ENCODE peak calls at places on chromosomes 11 and 22, in seven cellular contexts. K is stomach, R is prostate gland, Z is sigmoid colon, I is GM12891, V is Panc1, T is HCT116. B is an unnamed sample.

GRCh38 chr11:57288771-57289579 is 35.8 kb downstream of the TNKS1BP1 start:
- DNase-seq in K (no peak), V (no peak), R (no peak), Z (no peak), I (no peak), T (no peak), B (no peak)

GRCh38 chr11:102230911-102231310 is 86.4 kb upstream of the BIRC3 start:
- DNase-seq in R (no peak), I (no peak), Z (no peak), V (no peak), T (no peak), K (no peak), B (no peak)

GRCh38 chr11:74371269-74372039 is 26.8 kb downstream of the PGM2L1 start:
- DNase-seq in I (no peak), T (no peak), K (no peak), V (no peak), R (no peak), Z (no peak), B (no peak)

GRCh38 chr22:41401781-41402648 is 20.3 kb downstream of the TEF start:
- DNase-seq in Z (peak), K (peak), I (no peak), T (no peak), R (peak), V (no peak), B (no peak)

GRCh38 chr22:43238526-43239006 is 51.6 kb upstream of the TTLL12 start:
- DNase-seq in K (no peak), Z (no peak), V (no peak), I (no peak), T (no peak), R (no peak), B (no peak)

GRCh38 chr11:114027941-114028340 is 31.6 kb upstream of the ZBTB16 start:
- DNase-seq in K (no peak), R (no peak), T (no peak), I (no peak), V (no peak), Z (no peak), B (no peak)

GRCh38 chr11:40029406-40029805 is 1430.0 kb downstream of the LRRC4C start:
- DNase-seq in R (no peak), V (no peak), T (no peak), Z (no peak), I (no peak), K (peak), B (no peak)

GRCh38 chr11:108973402-108974119 is 308.7 kb downstream of the DDX10 start:
- DNase-seq in Z (no peak), R (no peak), K (no peak), V (peak), I (no peak), T (no peak), B (no peak)

GRCh38 chr11:134418119-134418840 is 6.2 kb upstream of the B3GAT1 start:
- DNase-seq in V (no peak), K (no peak), R (no peak), T (no peak), I (no peak), Z (no peak), B (no peak)

GRCh38 chr11:20647976-20648565 is 21.3 kb upstream of the NELL1 start:
- DNase-seq in I (peak), Z (no peak), K (peak), T (peak), R (peak), V (peak), B (no peak)

GRCh38 chr22:28882545-28882877 is 861 bp upstream of the ZNRF3 start:
- DNase-seq in Z (peak), I (no peak), K (no peak), R (no peak), V (no peak), T (peak), B (no peak)

GRCh38 chr11:33753304-33753703 is 17.1 kb upstream of the CD59 start:
- DNase-seq in V (no peak), T (no peak), I (no peak), K (no peak), Z (no peak), R (no peak), B (no peak)

GRCh38 chr22:28112548-28113043 is 193.5 kb upstream of the PITPNB start:
- DNase-seq in Z (peak), K (no peak), V (no peak), I (no peak), T (peak), R (no peak), B (peak)

GRCh38 chr11:33505140-33505539 is 195.5 kb downstream of the C11orf91 start:
- DNase-seq in K (no peak), T (no peak), Z (no peak), R (no peak), V (no peak), I (no peak), B (no peak)

GRCh38 chr11:58011771-58012170 is 11.9 kb upstream of the OR9Q1 start:
- DNase-seq in I (no peak), R (no peak), T (no peak), K (no peak), V (no peak), Z (peak), B (no peak)

GRCh38 chr11:109892321-109892794 is 200.8 kb upstream of the ZC3H12C start:
- DNase-seq in K (no peak), V (no peak), R (no peak), Z (no peak), T (no peak), I (no peak), B (no peak)

GRCh38 chr22:47967841-47968240 is 1205.4 kb downstream of the TBC1D22A start:
- DNase-seq in I (no peak), T (no peak), R (no peak), K (no peak), Z (no peak), V (no peak), B (no peak)

GRCh38 chr11:103581680-103582265 is 454.7 kb upstream of the DDI1 start:
- DNase-seq in T (no peak), I (no peak), R (no peak), Z (no peak), V (no peak), K (no peak), B (no peak)

GRCh38 chr22:26586556-26587325 is 3.2 kb downstream of the TPST2 start:
- DNase-seq in I (no peak), T (no peak), R (no peak), V (no peak), Z (peak), K (no peak), B (no peak)

GRCh38 chr11:22197139-22197893 is 4.4 kb downstream of the ANO5 start:
- DNase-seq in V (no peak), K (no peak), T (no peak), I (no peak), Z (no peak), R (no peak), B (no peak)

GRCh38 chr11:57647368-57647767 is 2.3 kb downstream of the YPEL4 start:
- DNase-seq in R (no peak), T (no peak), I (no peak), V (no peak), K (no peak), Z (no peak), B (no peak)

GRCh38 chr11:70456921-70457532 is 58.7 kb downstream of the CTTN start:
- DNase-seq in Z (no peak), R (no peak), K (no peak), V (no peak), T (no peak), I (no peak), B (no peak)

GRCh38 chr22:30150212-30150611 is 69.9 kb downstream of the HORMAD2 start:
- DNase-seq in I (no peak), V (no peak), R (no peak), Z (no peak), K (no peak), T (no peak), B (no peak)

GRCh38 chr22:22392131-22392530 is 116.4 kb downstream of the ZNF280B start:
- DNase-seq in R (no peak), I (no peak), T (no peak), K (no peak), Z (no peak), V (no peak), B (no peak)

GRCh38 chr11:10436224-10436623 is 18.8 kb upstream of the AMPD3 start:
- DNase-seq in V (no peak), T (no peak), R (no peak), Z (no peak), I (no peak), K (no peak), B (no peak)

GRCh38 chr11:128473631-128474030 is 113.7 kb downstream of the ETS1 start:
- DNase-seq in T (no peak), I (no peak), V (no peak), K (no peak), R (no peak), Z (no peak), B (no peak)

GRCh38 chr11:68106165-68106940 is 14.8 kb downstream of the CHKA start:
- DNase-seq in V (no peak), T (no peak), Z (peak), I (no peak), K (peak), R (no peak), B (no peak)

GRCh38 chr11:936199-936598 is 10.5 kb downstream of the AP2A2 start:
- DNase-seq in V (no peak), T (no peak), R (no peak), K (no peak), I (no peak), Z (no peak), B (no peak)

GRCh38 chr22:32926600-32926999 is 125.1 kb downstream of the TIMP3 start:
- DNase-seq in K (no peak), Z (no peak), V (no peak), I (no peak), R (no peak), T (peak), B (no peak)

GRCh38 chr22:23373601-23374000 is 193.3 kb downstream of the BCR start:
- DNase-seq in I (no peak), T (no peak), Z (no peak), K (no peak), R (no peak), V (no peak), B (no peak)

GRCh38 chr22:45707605-45708004 is 36.0 kb downstream of the ATXN10 start:
- DNase-seq in R (no peak), Z (no peak), I (no peak), T (no peak), V (no peak), K (no peak), B (no peak)

GRCh38 chr22:45708145-45708544 is 36.5 kb downstream of the ATXN10 start:
- DNase-seq in V (no peak), K (no peak), I (no peak), Z (no peak), T (no peak), R (no peak), B (no peak)

GRCh38 chr22:45709004-45709739 is 37.5 kb downstream of the ATXN10 start:
- DNase-seq in I (no peak), V (no peak), Z (no peak), T (no peak), R (no peak), K (no peak), B (no peak)

GRCh38 chr22:45710469-45710868 is 38.8 kb downstream of the ATXN10 start:
- DNase-seq in Z (no peak), I (no peak), V (no peak), K (no peak), R (no peak), T (no peak), B (no peak)

GRCh38 chr22:45709866-45710265 is 38.2 kb downstream of the ATXN10 start:
- DNase-seq in I (no peak), K (no peak), V (no peak), Z (no peak), T (no peak), R (no peak), B (no peak)
- TF ChIP-seq POLR2AphosphoS5 in I (no peak), K (no peak), V (no peak), Z (no peak), T (no peak), R (no peak), B (no peak)

DNA sequence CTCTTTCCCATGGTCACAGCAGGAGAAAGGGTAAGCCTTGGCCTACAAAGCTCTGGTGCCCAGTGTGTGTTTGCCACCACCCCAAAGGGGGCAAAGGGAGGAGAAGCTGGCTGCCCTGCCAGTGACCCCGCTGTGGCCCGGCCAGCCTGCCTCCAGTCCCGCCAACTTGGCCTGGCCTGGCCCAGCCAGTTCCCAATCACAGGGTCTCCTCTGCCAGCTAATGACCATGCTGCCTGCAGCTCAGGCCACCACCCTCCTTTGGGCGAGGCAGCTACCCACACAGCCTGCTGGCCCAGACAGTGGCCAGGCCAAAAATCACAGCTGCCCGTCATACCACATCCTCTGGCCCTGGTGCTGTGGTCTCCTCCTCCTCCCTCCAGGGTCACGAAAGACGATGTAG is 5.1 kb downstream of the GDPD5 start:
- DNase-seq in T (no peak), R (no peak), I (no peak), K (no peak), V (no peak), Z (no peak), B (no peak)
- TF ChIP-seq POLR2AphosphoS5 in T (no peak), R (no peak), I (no peak), K (no peak), V (no peak), Z (no peak), B (no peak)

GRCh38 chr11:72624496-72625201 is 49.6 kb downstream of the PDE2A start:
- DNase-seq in R (no peak), Z (peak), V (no peak), I (no peak), K (no peak), T (no peak), B (no peak)
- TF ChIP-seq POLR2AphosphoS5 in R (no peak), Z (no peak), V (no peak), I (no peak), K (no peak), T (no peak), B (no peak)

DNA sequence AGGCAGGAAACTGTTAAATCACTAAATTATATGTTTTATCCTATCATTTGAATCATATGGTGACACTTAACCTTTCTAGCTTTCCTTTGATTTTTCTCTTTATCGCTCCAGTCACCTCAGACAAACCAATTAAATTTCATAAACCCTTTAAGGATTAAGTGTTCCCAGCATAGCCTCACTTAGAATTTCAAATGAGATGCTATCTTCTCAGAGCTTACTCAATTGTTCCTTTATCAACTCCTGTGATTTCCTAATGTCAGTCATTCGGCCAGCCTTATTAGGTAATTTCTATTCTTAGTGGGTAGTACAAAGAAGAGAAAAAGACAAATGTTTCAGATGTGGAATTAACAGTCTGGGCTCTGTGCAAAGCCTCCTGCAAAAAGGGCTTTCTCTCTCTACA is 77.1 kb upstream of the CCDC90B start:
- DNase-seq in Z (no peak), T (no peak), V (no peak), K (no peak), R (no peak), I (no peak), B (no peak)
- TF ChIP-seq POLR2AphosphoS5 in Z (no peak), T (no peak), V (no peak), K (no peak), R (no peak), I (no peak), B (no peak)

DNA sequence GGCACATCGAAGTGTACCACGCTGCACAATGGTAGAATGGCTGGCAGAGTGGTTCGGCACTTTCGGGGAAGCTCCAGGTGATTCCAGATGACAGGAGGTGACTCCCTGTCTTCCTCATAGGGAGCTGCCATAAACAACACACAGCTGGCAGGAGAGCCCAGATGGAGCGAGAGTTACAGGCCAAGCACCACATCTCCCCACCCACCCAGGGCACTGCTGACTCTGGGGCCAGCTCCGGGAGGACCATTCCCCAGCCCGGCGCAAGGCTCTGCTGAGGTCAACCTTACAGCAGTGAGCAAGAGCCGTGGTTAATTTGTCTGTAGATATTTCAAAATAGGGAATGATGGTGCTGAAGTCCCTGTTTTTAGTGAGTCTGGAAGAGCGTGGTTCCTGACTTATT is 78.8 kb upstream of the HMGXB4 start:
- DNase-seq in R (no peak), I (no peak), V (no peak), K (no peak), Z (no peak), T (no peak), B (no peak)
- TF ChIP-seq POLR2AphosphoS5 in R (no peak), I (no peak), V (no peak), K (no peak), Z (no peak), T (no peak), B (no peak)

GRCh38 chr11:63871962-63872832 is 33.3 kb downstream of the MARK2 start:
- DNase-seq in I (peak), T (peak), R (peak), K (peak), V (peak), Z (peak), B (peak)
- TF ChIP-seq POLR2AphosphoS5 in I (no peak), T (no peak), R (peak), K (peak), V (no peak), Z (peak), B (no peak)

GRCh38 chr11:65163684-65164083 is 6.3 kb upstream of the SPDYC start:
- DNase-seq in K (no peak), I (no peak), T (no peak), V (no peak), R (no peak), Z (no peak), B (no peak)

GRCh38 chr11:65166893-65167292 is 3.1 kb upstream of the SPDYC start:
- DNase-seq in K (no peak), T (no peak), R (no peak), I (no peak), Z (no peak), V (no peak), B (no peak)

GRCh38 chr11:65170058-65170534 is at the start of gene SPDYC:
- DNase-seq in K (no peak), V (no peak), Z (no peak), R (no peak), T (peak), I (no peak), B (no peak)

GRCh38 chr11:65169164-65169641 is 830 bp upstream of the SPDYC start:
- DNase-seq in K (no peak), T (no peak), Z (no peak), I (no peak), V (no peak), R (no peak), B (no peak)

DNA sequence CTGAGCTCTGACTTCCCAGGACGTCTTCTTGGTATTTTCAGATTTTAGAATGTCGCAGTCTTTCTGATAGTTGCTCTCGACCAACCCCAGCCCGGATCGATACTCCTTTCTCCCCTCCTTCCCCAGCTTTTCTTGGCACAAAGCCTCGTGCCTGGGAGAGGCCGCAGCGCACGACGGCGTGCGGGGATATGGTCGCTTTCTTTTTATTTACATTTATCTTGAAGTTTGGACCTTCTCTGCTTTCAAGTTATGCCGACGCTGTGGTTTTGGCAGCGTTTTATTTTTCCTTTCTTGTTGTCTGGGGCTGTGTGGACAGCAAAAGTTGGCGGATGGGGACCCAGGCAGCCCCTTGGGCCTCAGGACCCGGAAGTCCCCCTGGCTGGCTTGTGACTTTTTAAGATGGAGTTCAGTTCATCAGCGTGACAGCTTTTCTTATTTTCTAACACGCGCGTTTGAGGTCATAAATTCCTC is 4.2 kb upstream of the SPDYC start:
- DNase-seq in V (no peak), Z (no peak), K (no peak), R (no peak), I (no peak), T (no peak), B (no peak)
- TF ChIP-seq POLR2AphosphoS5 in V (no peak), Z (no peak), K (no peak), R (no peak), I (no peak), T (no peak), B (no peak)